ENCODE peak calls at places on chromosomes 6 and 20, in five cellular contexts. Y, B, I, E and N are unnamed samples.

GRCh38 chr20:59044295-59044694 is 1.7 kb upstream of the PRELID3B start:
- DNase-seq in Y (no peak), B (no peak), I (no peak), E (no peak), N (no peak)

GRCh38 chr6:26280409-26280808 is 84.6 kb upstream of the BTN3A2 start:
- DNase-seq in Y (no peak), B (no peak), I (no peak), E (no peak), N (no peak)

GRCh38 chr20:59161626-59162170 is 1.9 kb upstream of the ZNF831 start:
- DNase-seq in Y (no peak), B (no peak), I (no peak), E (no peak), N (no peak)

GRCh38 chr6:164039954-164040375 is 625.4 kb downstream of the QKI start:
- DNase-seq in Y (peak; percentile 19), B (no peak), I (no peak), E (no peak), N (no peak)

GRCh38 chr20:45100563-45101245 is at the start of gene KCNS1:
- DNase-seq in Y (no peak), B (peak; percentile 86), I (peak; percentile 60), E (no peak), N (peak; percentile 46)

GRCh38 chr20:63955281-63955845 is 853 bp downstream of the UCKL1 start:
- DNase-seq in Y (no peak), B (peak; percentile 68), I (peak; percentile 40), E (no peak), N (peak; percentile 78)

GRCh38 chr20:4065405-4065841 is 50.1 kb upstream of the RNF24 start:
- DNase-seq in Y (no peak), B (no peak), I (no peak), E (no peak), N (no peak)

GRCh38 chr20:49750611-49751396 is 37.1 kb upstream of the B4GALT5 start:
- DNase-seq in Y (no peak), B (no peak), I (no peak), E (peak; percentile 74), N (peak; percentile 51)

GRCh38 chr6:42909835-42910234 is 6.0 kb upstream of the PTCRA start:
- DNase-seq in Y (no peak), B (no peak), I (no peak), E (no peak), N (no peak)

GRCh38 chr6:143529095-143529494 is 17.6 kb upstream of the FUCA2 start:
- DNase-seq in Y (no peak), B (no peak), I (no peak), E (no peak), N (no peak)

GRCh38 chr6:30942338-30943060 is 1.7 kb downstream of the MUCL3 start:
- DNase-seq in Y (peak; percentile 79), B (peak; percentile 95), I (peak; percentile 91), E (no peak), N (no peak)

GRCh38 chr20:4809707-4810106 is 88.0 kb downstream of the PRND start:
- DNase-seq in Y (no peak), B (no peak), I (no peak), E (no peak), N (no peak)

GRCh38 chr6:109484161-109484560 is 1.1 kb upstream of the ZBTB24 start:
- DNase-seq in Y (no peak), B (no peak), I (no peak), E (no peak), N (no peak)

GRCh38 chr6:102216232-102216631 is 822.7 kb downstream of the GRIK2 start:
- DNase-seq in Y (no peak), B (no peak), I (no peak), E (no peak), N (no peak)

GRCh38 chr20:62274332-62275262 is 28.2 kb upstream of the ADRM1 start:
- DNase-seq in Y (no peak), B (no peak), I (peak; percentile 20), E (no peak), N (no peak)

GRCh38 chr20:35264755-35265154 is 13.2 kb downstream of the MMP24OS start:
- DNase-seq in Y (no peak), B (no peak), I (no peak), E (no peak), N (no peak)

GRCh38 chr6:17341117-17341805 is 52.1 kb upstream of the CAP2 start:
- DNase-seq in Y (no peak), B (no peak), I (no peak), E (no peak), N (no peak)

GRCh38 chr6:8229913-8230312 is 127.6 kb upstream of the EEF1E1 start:
- DNase-seq in Y (no peak), B (no peak), I (peak; percentile 27), E (no peak), N (no peak)

GRCh38 chr6:24918641-24919403 is 16.9 kb downstream of the RIPOR2 start:
- DNase-seq in Y (no peak), B (no peak), I (no peak), E (no peak), N (no peak)

GRCh38 chr6:127332383-127332961 is 10.9 kb downstream of the ECHDC1 start:
- DNase-seq in Y (no peak), B (no peak), I (no peak), E (no peak), N (no peak)

GRCh38 chr6:30935018-30935417 is 3.0 kb upstream of the SFTA2 start:
- DNase-seq in Y (no peak), B (no peak), I (no peak), E (no peak), N (no peak)

GRCh38 chr20:39800111-39800510 is 838.0 kb downstream of the DHX35 start:
- DNase-seq in Y (no peak), B (no peak), I (no peak), E (no peak), N (peak; percentile 19)

GRCh38 chr6:149627672-149628071 is 20.8 kb downstream of the KATNA1 start:
- DNase-seq in Y (no peak), B (peak; percentile 22), I (no peak), E (no peak), N (no peak)

GRCh38 chr6:87759491-87760010 is 57.5 kb upstream of the AKIRIN2 start:
- DNase-seq in Y (no peak), B (no peak), I (no peak), E (no peak), N (peak; percentile 34)

GRCh38 chr6:159970659-159971063 is 1.8 kb downstream of the IGF2R start:
- DNase-seq in Y (no peak), B (no peak), I (no peak), E (no peak), N (no peak)

GRCh38 chr6:40349092-40349491 is 238.1 kb downstream of the LRFN2 start:
- DNase-seq in Y (no peak), B (no peak), I (peak; percentile 36), E (no peak), N (no peak)

GRCh38 chr20:49672109-49672681 is 41.5 kb downstream of the B4GALT5 start:
- DNase-seq in Y (no peak), B (no peak), I (no peak), E (no peak), N (no peak)

GRCh38 chr20:8005575-8006366 is 13.8 kb downstream of the TMX4 start:
- DNase-seq in Y (no peak), B (no peak), I (no peak), E (no peak), N (no peak)

GRCh38 chr20:17845701-17846475 is 122.7 kb downstream of the SNX5 start:
- DNase-seq in Y (peak; percentile 69), B (no peak), I (no peak), E (no peak), N (no peak)

GRCh38 chr6:140201787-140202458 is 827.5 kb upstream of the CITED2 start:
- DNase-seq in Y (no peak), B (no peak), I (no peak), E (no peak), N (no peak)

GRCh38 chr6:17280552-17281090 is 540 bp upstream of the RBM24 start:
- DNase-seq in Y (peak; percentile 54), B (peak; percentile 76), I (peak; percentile 71), E (no peak), N (no peak)

GRCh38 chr6:79570802-79571367 is 33.7 kb upstream of the LCA5 start:
- DNase-seq in Y (no peak), B (no peak), I (no peak), E (no peak), N (peak; percentile 34)

GRCh38 chr20:2023151-2023550 is 29.3 kb upstream of the PDYN start:
- DNase-seq in Y (no peak), B (no peak), I (no peak), E (no peak), N (no peak)
- TF ChIP-seq CTCF in Y (no peak), B (no peak), I (no peak), E (no peak), N (no peak)

DNA sequence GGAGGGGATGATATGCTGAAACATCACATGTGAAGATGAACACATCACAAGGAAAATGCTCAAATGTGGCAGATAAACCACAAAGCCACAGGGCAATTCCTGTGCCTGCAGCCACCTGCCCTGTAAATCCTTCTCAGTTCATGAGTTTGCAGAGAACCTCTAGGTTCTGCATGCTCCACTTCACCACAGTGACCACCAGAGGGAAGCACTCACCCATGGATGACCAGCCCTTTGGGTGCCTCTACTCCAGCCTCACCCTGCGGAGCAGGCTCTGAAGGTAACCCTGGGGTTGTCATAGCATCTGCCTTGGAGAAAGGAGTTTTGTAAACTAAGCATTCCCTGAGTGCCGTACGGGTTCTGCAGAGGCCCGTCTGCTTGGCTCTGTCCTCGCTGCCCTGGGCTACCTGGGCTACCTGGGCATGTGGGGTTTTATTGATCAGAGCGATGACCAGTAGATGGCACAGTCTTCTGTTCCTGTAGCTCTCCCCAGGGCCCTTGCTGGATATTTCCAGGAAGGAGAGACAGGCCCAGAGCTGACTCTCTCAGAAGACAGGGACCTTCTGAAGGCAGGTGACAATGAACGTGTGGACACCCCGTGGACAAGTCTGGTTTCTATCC is 31.7 kb upstream of the CST1 start:
- DNase-seq in Y (no peak), B (peak; percentile 83), I (peak; percentile 29), E (no peak), N (peak; percentile 14)
- TF ChIP-seq CTCF in Y (peak; percentile 30), B (peak; percentile 75), I (peak; percentile 65), E (peak; percentile 81), N (peak; percentile 71)

DNA sequence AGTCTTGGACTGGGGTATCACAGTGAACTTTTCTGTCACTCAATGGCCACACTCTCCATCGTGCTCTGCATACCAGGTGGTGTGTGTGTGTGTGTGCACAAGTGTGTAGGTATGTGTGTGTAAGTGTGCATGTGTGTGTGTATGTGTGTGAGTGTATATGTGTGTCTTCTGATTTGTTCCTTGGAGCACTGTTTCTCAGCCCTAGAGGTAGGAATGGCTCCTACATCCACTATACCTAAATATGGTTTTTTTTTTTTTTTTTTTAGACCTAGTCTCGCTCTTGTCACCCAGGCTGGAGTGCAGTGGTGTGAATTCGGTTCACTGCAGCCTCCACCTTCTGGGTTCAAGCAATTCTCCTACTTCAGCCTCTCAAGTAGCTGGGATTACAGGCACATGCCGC is 236.6 kb downstream of the PHF3 start:
- DNase-seq in Y (no peak), B (no peak), I (no peak), E (no peak), N (no peak)
- TF ChIP-seq CTCF in Y (no peak), B (no peak), I (no peak), E (no peak), N (no peak)

DNA sequence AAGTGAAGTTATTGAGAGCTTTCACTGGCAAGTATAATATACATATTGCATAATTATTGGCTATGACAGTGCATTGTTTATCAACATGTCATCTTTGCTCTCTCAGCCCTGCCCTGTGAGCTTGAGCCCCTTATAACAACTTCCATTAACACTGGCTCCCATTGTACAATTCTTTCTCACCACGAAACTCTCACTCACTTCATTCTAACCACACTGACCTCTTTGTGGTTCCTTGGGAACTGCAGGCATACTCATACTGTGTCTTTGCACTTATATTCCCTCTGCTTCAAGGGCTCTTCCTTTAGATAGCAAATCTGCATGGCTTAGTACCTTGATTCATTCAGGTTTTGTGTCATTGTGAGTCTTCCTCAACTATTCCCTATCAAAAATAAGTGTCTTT is 411.8 kb downstream of the CDKAL1 start:
- DNase-seq in Y (no peak), B (no peak), I (no peak), E (peak; percentile 19), N (peak; percentile 35)
- TF ChIP-seq CTCF in Y (no peak), B (no peak), I (no peak), E (no peak), N (peak; percentile 23)